ENCODE peak calls at places on chromosomes 3 and 15, in nine cellular contexts. W is neural progenitor cell, G is hepatocyte, I is DND-41, Y is IMR-90, X is K562, Z is mesendoderm, J is A549, K is neuronal stem cell. E is an unnamed sample.
A peak's percentile ranks its signal among the peaks of the same experiment; 100 is the strongest.

GRCh38 chr3:190036631-190037030 is 84.1 kb downstream of the P3H2 start:
- DNase-seq in Z (no peak), X (no peak), I (no peak), G (peak; percentile 63), K (no peak), W (no peak), J (no peak), Y (peak; percentile 80), E (no peak)

GRCh38 chr15:36005542-36005941 is 459.6 kb upstream of the DPH6 start:
- DNase-seq in X (no peak), I (no peak), Y (no peak), G (no peak), J (no peak), K (no peak), Z (no peak), W (no peak), E (no peak)

GRCh38 chr3:144031938-144032337 is 60.3 kb downstream of the DIPK2A start:
- DNase-seq in Y (no peak), X (no peak), Z (no peak), G (no peak), J (no peak), W (peak; percentile 3), K (no peak), I (no peak), E (no peak)

GRCh38 chr15:99068186-99068585 is 36.7 kb upstream of the SYNM start:
- DNase-seq in G (no peak), W (no peak), J (no peak), I (no peak), X (no peak), Y (no peak), Z (no peak), K (no peak), E (no peak)

GRCh38 chr3:14429237-14429636 is 26.8 kb downstream of the SLC6A6 start:
- DNase-seq in K (no peak), G (peak; percentile 48), J (no peak), Y (peak; percentile 43), Z (no peak), W (no peak), X (no peak), I (no peak), E (peak; percentile 48)

GRCh38 chr15:73079570-73079969 is 27.3 kb downstream of the NEO1 start:
- DNase-seq in Y (no peak), I (no peak), X (no peak), W (no peak), J (no peak), K (no peak), Z (no peak), G (no peak), E (no peak)

GRCh38 chr3:9704343-9705322 is 1.0 kb downstream of the CPNE9 start:
- DNase-seq in Y (peak; percentile 15), Z (peak; percentile 92), J (peak; percentile 81), K (peak; percentile 63), G (peak; percentile 65), I (no peak), W (peak; percentile 80), X (peak; percentile 89), E (no peak)

GRCh38 chr3:125433611-125434041 is 58.5 kb upstream of the ZNF148 start:
- DNase-seq in I (no peak), J (no peak), Y (no peak), K (no peak), G (no peak), W (no peak), X (peak; percentile 19), Z (no peak), E (no peak)

GRCh38 chr3:123202451-123202850 is 708 bp downstream of the SEC22A start:
- DNase-seq in J (peak; percentile 36), W (peak; percentile 28), K (no peak), Z (peak; percentile 65), I (no peak), X (peak; percentile 10), Y (peak; percentile 2), G (peak; percentile 32), E (peak; percentile 18)

DNA sequence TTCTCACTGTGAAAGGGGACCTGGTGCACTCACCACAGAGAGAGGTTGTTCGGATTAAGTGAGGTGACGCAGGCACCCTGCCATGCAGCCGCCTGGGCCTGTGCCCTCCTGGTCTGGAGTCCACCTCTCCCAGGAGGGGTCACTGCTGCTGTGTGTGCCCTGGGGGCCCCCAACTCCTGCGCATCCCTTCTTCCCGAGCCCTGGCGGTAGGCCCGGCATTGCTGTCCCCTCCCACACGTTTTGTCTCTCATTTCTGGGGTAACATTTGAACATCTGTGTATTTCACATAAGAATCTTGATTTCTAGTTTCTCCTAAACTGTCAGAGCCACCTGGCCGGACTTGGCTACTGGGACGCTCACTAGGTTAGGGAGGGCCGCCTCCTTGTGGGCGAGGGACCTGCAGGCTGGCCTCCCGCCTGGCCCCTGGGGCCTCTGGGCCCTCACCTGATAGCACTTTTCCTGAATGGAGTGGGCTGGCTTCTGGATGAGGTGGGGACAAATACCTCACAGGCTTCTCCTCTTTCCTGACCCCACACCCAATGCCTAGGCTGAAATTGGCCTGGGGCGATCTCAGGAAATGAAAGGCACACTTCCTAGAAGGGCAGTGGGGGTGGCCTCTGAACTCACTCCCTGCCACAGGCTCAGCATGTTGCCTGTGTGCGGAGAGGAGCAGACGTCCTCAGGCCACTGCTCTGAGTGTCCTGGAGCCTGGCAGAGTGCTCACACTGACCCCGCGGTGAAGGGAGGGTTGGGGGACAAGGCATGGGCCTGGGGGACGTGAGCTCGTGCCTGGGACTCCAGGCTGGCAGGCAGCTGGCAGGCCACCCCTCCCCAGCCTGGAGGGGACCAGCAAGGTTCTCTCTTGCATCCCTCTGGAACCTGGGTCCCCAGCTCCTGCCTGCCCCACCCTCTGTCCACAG is 104.2 kb upstream of the PRR23E start:
- DNase-seq in J (no peak), Y (no peak), G (no peak), Z (peak; percentile 72), W (no peak), I (no peak), X (no peak), K (no peak), E (no peak)
- H3K4me2 ChIP-seq in J (no peak overlapping the region), Y (no peak overlapping the region), G (no peak overlapping the region), Z (no peak overlapping the region), W (no peak overlapping the region), I (no peak overlapping the region), X (no peak overlapping the region), K (no peak overlapping the region), E (no peak overlapping the region)

GRCh38 chr3:195033531-195034091 is 237.3 kb downstream of the XXYLT1 start:
- DNase-seq in I (no peak), G (peak; percentile 54), K (no peak), J (peak; percentile 16), W (no peak), X (no peak), Z (peak; percentile 69), Y (no peak), E (no peak)

GRCh38 chr3:195032106-195032759 is 238.7 kb downstream of the XXYLT1 start:
- DNase-seq in I (no peak), K (no peak), J (no peak), Z (no peak), X (no peak), G (no peak), W (no peak), Y (no peak), E (no peak)

GRCh38 chr3:195034101-195034500 is 236.9 kb downstream of the XXYLT1 start:
- DNase-seq in K (no peak), Z (no peak), Y (no peak), J (no peak), X (no peak), I (no peak), G (no peak), W (no peak), E (no peak)

GRCh38 chr3:195031574-195032003 is 239.4 kb downstream of the XXYLT1 start:
- DNase-seq in I (no peak), Y (no peak), Z (peak; percentile 61), J (no peak), W (no peak), K (no peak), X (no peak), G (no peak), E (no peak)

DNA sequence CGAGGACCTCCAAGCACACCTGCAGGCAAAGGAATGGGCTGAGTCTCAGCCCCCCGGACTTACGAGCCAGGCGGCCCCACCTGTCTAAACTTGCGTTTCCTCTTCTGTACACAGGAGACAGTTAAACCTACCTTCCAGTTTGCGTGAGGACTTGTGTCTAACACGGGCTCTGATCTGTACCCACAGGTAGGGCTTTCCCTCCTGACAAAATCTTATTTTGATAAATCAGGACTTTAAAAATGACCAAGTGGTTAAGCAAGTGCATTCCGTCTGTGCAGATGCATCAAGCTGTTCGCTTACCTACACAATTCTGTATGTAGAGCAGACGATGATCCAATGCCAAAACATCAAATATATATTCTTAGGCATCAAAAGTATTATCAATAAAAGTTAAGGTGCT is 238.0 kb downstream of the XXYLT1 start:
- DNase-seq in J (no peak), X (no peak), Y (no peak), G (no peak), Z (no peak), W (no peak), I (no peak), K (no peak), E (no peak)
- H3K4me1 ChIP-seq in J (peaks cover 26% of the 10 kb centered on the region), X (peaks cover 16% of the 10 kb centered on the region), Y (peaks cover 6% of the 10 kb centered on the region), G (peaks cover 39% of the 10 kb centered on the region), Z (peaks cover 18% of the 10 kb centered on the region), W (peaks cover 10% of the 10 kb centered on the region), I (no peaks in the 10 kb centered on the region), K (peaks cover 6% of the 10 kb centered on the region), E (no peaks in the 10 kb centered on the region)

DNA sequence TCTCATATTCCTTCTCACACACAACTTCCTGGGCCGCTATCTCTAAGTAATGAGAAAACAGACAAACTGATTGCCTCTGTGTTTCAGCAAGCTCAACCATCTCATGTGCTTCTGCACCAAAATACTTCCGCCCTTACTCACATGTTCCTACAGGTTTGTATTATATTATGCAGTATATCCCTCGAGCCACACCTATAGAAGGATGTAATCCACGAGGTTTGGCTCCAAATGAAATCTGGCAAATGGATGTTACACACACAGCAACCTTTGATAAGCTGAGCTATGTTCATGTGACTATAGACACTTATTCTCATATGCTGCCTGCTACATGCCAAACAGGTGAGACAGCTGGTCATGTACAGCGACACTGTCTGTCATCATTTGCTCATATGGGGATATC is 22.6 kb downstream of the CCRL2 start:
- DNase-seq in K (no peak), W (no peak), Y (no peak), G (peak; percentile 40), X (no peak), J (no peak), I (no peak), Z (no peak), E (no peak)
- H3K4me2 ChIP-seq in K (no peak overlapping the region), W (no peak overlapping the region), Y (no peak overlapping the region), G (peak overlapping the region; percentile 25), X (no peak overlapping the region), J (no peak overlapping the region), I (no peak overlapping the region), Z (no peak overlapping the region), E (no peak overlapping the region)

GRCh38 chr15:78991476-78991875 is 46.6 kb upstream of the CTSH start:
- DNase-seq in X (no peak), G (peak; percentile 49), Y (peak; percentile 56), W (no peak), Z (no peak), J (no peak), I (no peak), K (no peak), E (no peak)

GRCh38 chr15:78993257-78993930 is 48.5 kb upstream of the CTSH start:
- DNase-seq in I (no peak), W (no peak), Z (no peak), Y (no peak), X (no peak), K (no peak), G (no peak), J (no peak), E (no peak)

GRCh38 chr15:78993931-78994530 is 49.2 kb upstream of the CTSH start:
- DNase-seq in X (no peak), I (no peak), J (no peak), W (no peak), Z (no peak), G (peak; percentile 60), Y (no peak), K (no peak), E (no peak)

GRCh38 chr15:78991879-78992278 is 47.0 kb upstream of the CTSH start:
- DNase-seq in G (no peak), Z (no peak), W (no peak), K (no peak), J (no peak), I (no peak), Y (no peak), X (no peak), E (no peak)

GRCh38 chr15:78992416-78993256 is 47.8 kb upstream of the CTSH start:
- DNase-seq in W (no peak), G (no peak), K (no peak), Y (no peak), X (no peak), Z (no peak), J (no peak), I (no peak), E (peak; percentile 24)
- H3K4me1 ChIP-seq in W (peaks cover 10% of the 10 kb centered on the region), G (peaks cover 42% of the 10 kb centered on the region), K (peaks cover 8% of the 10 kb centered on the region), Y (peaks cover 26% of the 10 kb centered on the region), X (peaks cover 3% of the 10 kb centered on the region), Z (no peaks in the 10 kb centered on the region), J (peaks cover 34% of the 10 kb centered on the region), I (no peaks in the 10 kb centered on the region), E (peaks cover 9% of the 10 kb centered on the region)